ENCODE peak calls at places on chromosome 10, in four cellular contexts. V, F, S and A are unnamed samples.

GRCh38 chr10:78149193-78149592 is 115.5 kb downstream of the RPS24 start:
- DNase-seq in V (no peak), F (no peak), S (no peak), A (no peak)

GRCh38 chr10:75407296-75407715 is 5.7 kb upstream of the ZNF503 start:
- DNase-seq in V (no peak), F (no peak), S (no peak), A (peak)

GRCh38 chr10:74825033-74825370 is 1.4 kb upstream of the KAT6B start:
- DNase-seq in V (no peak), F (peak), S (no peak), A (peak)

GRCh38 chr10:58851606-58852005 is 324.8 kb upstream of the PHYHIPL start:
- DNase-seq in V (no peak), F (no peak), S (no peak), A (no peak)

GRCh38 chr10:114694735-114695134 is 36.7 kb upstream of the ABLIM1 start:
- DNase-seq in V (no peak), F (peak), S (no peak), A (peak)

GRCh38 chr10:59885430-59886134 is 20.8 kb downstream of the CCDC6 start:
- DNase-seq in V (peak), F (peak), S (no peak), A (no peak)

GRCh38 chr10:8393531-8393930 is 339.0 kb downstream of the GATA3 start:
- DNase-seq in V (no peak), F (no peak), S (no peak), A (no peak)

GRCh38 chr10:28077889-28078288 is 79.0 kb upstream of the ODAD2 start:
- DNase-seq in V (no peak), F (no peak), S (no peak), A (no peak)

GRCh38 chr10:127853868-127854768 is 38.6 kb downstream of the CLRN3 start:
- DNase-seq in V (no peak), F (peak), S (peak), A (peak)

DNA sequence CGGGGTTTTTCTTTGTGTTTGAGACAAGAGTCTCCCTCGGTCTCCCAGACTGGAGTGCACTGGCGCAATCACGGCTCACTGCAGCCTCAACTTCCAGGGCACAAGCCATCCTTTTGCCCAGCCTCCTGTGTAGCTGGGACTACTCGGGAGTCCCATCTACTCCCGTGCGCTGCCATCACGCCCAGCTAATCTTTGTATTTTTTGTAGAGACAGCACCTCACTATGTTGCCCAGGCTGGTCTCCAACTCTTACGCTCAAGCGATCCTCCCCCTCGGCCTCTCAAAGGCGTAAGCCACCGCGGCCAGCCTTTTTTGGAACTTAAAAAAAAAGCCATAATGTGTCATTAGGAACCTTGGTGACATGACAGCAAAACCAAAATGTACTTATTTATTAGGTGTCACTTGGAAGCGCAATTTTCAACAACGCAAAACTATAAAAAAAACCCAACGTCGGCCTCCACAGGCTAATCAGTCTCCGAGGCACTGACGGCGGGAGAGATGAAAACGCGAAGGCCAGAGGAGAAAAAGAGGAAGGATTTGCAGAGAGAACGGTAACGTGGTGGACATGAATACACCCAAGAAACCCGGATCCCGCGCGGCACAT is 911 bp upstream of the HNRNPH3 start:
- DNase-seq in V (no peak), F (no peak), S (no peak), A (no peak)
- TF ChIP-seq ATF2 in V (no peak), F (peak), S (no peak), A (no peak)

DNA sequence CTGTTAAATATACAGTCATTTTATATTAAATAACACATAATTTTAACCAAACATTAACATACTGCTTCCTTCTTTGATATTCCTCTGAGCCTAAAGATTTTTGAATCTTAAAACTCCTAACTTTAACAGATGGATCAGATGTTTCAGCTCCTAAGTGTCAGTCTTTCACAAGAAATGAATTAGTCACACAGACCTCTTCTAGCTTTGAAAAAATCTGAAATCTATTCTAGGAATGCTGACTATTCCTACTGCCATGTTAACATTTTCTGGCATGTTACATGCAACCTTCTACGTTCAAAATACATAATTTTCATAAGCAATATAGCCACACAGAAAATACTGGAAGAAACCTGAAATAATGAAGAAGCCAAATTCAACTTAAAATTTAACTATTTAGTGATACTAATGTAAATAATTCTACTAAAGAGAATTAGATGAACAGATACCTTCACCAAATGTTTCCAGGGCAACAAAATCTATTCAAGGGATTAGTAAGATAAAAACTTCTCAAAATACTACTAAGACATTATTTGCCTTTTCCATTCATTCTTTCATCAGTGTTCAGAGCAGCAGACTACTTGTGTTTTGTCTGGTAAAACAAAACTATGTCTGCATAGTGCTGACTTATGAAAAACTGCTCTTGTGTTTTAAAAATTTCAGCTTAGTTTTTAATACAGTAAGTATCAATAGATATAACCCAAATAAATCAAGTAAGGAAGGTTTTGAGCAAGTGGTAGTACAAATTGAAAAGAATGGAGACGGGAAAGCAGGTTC is 9.2 kb downstream of the JMJD1C start:
- DNase-seq in V (no peak), F (no peak), S (no peak), A (no peak)
- TF ChIP-seq ATF2 in V (no peak), F (no peak), S (no peak), A (no peak)

DNA sequence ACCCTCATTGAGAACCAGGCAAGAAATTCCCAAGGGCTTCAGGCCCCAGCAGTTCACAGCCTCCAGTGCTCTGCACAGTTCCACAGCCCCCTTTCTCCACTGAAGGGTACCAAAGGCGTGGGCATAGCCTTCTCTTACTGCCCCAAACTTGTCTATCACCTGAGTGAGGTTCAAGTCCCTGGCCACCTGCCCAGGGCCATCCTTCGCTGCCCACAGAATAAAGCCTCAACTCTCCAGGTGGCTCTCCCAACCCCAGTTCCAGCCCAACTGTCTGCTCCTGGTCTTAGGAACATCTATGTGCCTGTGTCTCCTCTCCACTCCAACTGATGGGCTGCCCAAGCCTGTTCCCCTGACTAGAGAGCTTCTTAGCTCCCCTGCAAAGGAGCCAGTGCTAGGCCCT is 79.1 kb downstream of the FAM53B start:
- DNase-seq in V (no peak), F (no peak), S (no peak), A (no peak)
- TF ChIP-seq ATF2 in V (no peak), F (no peak), S (no peak), A (no peak)

DNA sequence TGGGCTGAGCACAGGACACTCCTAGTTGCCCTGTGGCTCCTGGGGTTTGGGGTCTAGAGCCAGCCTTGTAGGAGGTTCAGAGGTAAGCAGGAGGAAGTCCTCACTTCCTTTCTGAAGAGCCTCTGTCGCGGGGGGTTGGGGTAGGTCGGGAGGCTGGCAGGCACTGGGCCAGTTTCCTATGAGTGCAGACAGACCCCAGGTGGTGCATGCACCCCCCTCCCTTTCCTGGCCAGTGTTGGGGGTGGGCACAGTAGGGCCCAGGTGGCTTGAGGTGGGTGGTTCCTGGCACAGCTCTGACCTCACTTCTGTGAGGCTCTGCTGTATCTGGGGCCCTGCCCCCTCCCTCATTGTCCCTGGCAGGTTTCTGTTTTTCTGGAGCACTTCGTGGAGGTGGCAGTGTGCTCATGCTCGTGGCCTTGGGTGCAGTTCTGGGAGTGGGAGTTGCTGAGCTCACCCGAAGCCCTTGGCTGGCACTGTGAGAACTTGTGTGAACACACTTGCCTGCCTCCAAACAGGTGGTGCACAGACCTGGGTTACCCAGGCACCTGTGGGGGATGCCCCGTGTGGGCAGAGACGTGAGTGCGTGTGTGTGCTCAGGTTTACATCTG is 1.8 kb downstream of the PALD1 start:
- DNase-seq in V (no peak), F (no peak), S (no peak), A (no peak)
- TF ChIP-seq ATF2 in V (no peak), F (no peak), S (no peak), A (no peak)

GRCh38 chr10:124599588-124600050 is 138.0 kb downstream of the LHPP start:
- DNase-seq in V (no peak), F (no peak), S (no peak), A (no peak)

GRCh38 chr10:124601016-124601415 is 139.4 kb downstream of the LHPP start:
- DNase-seq in V (no peak), F (no peak), S (no peak), A (no peak)

GRCh38 chr10:124598773-124599587 is 137.4 kb downstream of the LHPP start:
- DNase-seq in V (no peak), F (no peak), S (no peak), A (no peak)

GRCh38 chr10:124601431-124602120 is 140.0 kb downstream of the LHPP start:
- DNase-seq in V (peak), F (no peak), S (no peak), A (no peak)

GRCh38 chr10:124600051-124600880 is 138.6 kb downstream of the LHPP start:
- DNase-seq in V (no peak), F (no peak), S (no peak), A (no peak)
- TF ChIP-seq ATF2 in V (no peak), F (no peak), S (no peak), A (no peak)

GRCh38 chr10:68795886-68796532 is 31.3 kb upstream of the STOX1 start:
- DNase-seq in V (no peak), F (no peak), S (no peak), A (no peak)

GRCh38 chr10:68796609-68797008 is 30.7 kb upstream of the STOX1 start:
- DNase-seq in V (no peak), F (no peak), S (no peak), A (no peak)

GRCh38 chr10:68787813-68788212 is 39.5 kb upstream of the STOX1 start:
- DNase-seq in V (no peak), F (no peak), S (no peak), A (no peak)

GRCh38 chr10:68790476-68790875 is 36.9 kb upstream of the STOX1 start:
- DNase-seq in V (no peak), F (no peak), S (no peak), A (no peak)

DNA sequence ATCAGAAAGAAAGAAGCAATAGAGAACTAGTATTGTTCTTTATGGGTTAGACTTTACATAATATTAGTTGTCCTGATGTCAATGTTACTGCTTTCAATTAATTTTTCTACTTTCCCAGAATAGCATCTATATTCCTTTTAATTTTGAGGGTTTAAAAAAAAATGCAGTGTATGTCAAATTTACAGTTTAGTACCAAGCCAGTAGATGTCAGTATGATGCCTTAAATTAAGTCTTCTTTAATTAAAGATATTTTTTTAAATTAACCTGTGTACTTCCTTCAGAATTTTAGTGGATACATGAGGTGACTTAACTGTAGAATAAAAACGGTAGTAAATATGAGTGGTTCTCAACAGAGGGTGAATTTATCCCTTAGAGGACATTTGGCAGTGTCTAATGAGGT is 35.2 kb upstream of the STOX1 start:
- DNase-seq in V (no peak), F (no peak), S (no peak), A (no peak)
- TF ChIP-seq ATF2 in V (no peak), F (no peak), S (no peak), A (no peak)